ENCODE peak calls at places on chromosome 13, in seven cellular contexts. One of them, this sample, is unnamed.
A peak's percentile ranks its signal among the peaks of the same experiment; 100 is the strongest.

GRCh38 chr13:49812806-49813205 is 20.3 kb upstream of the KPNA3 start:
- DNase-seq in CD8-positive, alpha-beta memory T cell: no peak
- DNase-seq in activated T-helper 1 cell treated with anti-CD3 and anti-CD28 coated beads, Interleukin-12 subunit alpha, Interleukin-12 subunit beta, Interleukin-2, Interleukin-4 antibody, amounts not matched to agents 30 ng/mL and 10 ng/mL and 1 ng/mL, durations not matched to agents 14 hours and 24 hours and 36 hours: no peak
- DNase-seq in stimulated activated CD8-positive, alpha-beta memory T cell treated with anti-CD3 and anti-CD28 coated beads, Interleukin-15, amount 100 ng/mL, for 24 hours: no peak
- DNase-seq in hypothalamus: no peak
- DNase-seq in left ventricle myocardium superior: no peak
- DNase-seq in neural crest cell: no peak
- DNase-seq in this sample: no peak

GRCh38 chr13:32585625-32586021 is 629 bp upstream of the PDS5B start:
- DNase-seq in CD8-positive, alpha-beta memory T cell: no peak
- DNase-seq in activated T-helper 1 cell treated with anti-CD3 and anti-CD28 coated beads, Interleukin-12 subunit alpha, Interleukin-12 subunit beta, Interleukin-2, Interleukin-4 antibody, amounts not matched to agents 30 ng/mL and 10 ng/mL and 1 ng/mL, durations not matched to agents 14 hours and 24 hours and 36 hours: no peak
- DNase-seq in stimulated activated CD8-positive, alpha-beta memory T cell treated with anti-CD3 and anti-CD28 coated beads, Interleukin-15, amount 100 ng/mL, for 24 hours: no peak
- DNase-seq in hypothalamus: no peak
- DNase-seq in left ventricle myocardium superior: no peak
- DNase-seq in neural crest cell: peak; percentile 2
- DNase-seq in this sample: peak; percentile 77

GRCh38 chr13:109998808-109999528 is 212.6 kb upstream of the IRS2 start:
- DNase-seq in CD8-positive, alpha-beta memory T cell: no peak
- DNase-seq in activated T-helper 1 cell treated with anti-CD3 and anti-CD28 coated beads, Interleukin-12 subunit alpha, Interleukin-12 subunit beta, Interleukin-2, Interleukin-4 antibody, amounts not matched to agents 30 ng/mL and 10 ng/mL and 1 ng/mL, durations not matched to agents 14 hours and 24 hours and 36 hours: no peak
- DNase-seq in stimulated activated CD8-positive, alpha-beta memory T cell treated with anti-CD3 and anti-CD28 coated beads, Interleukin-15, amount 100 ng/mL, for 24 hours: no peak
- DNase-seq in hypothalamus: no peak
- DNase-seq in left ventricle myocardium superior: no peak
- DNase-seq in neural crest cell: no peak
- DNase-seq in this sample: no peak

GRCh38 chr13:111095031-111095840 is 19.9 kb upstream of the ARHGEF7 start:
- DNase-seq in CD8-positive, alpha-beta memory T cell: no peak
- DNase-seq in activated T-helper 1 cell treated with anti-CD3 and anti-CD28 coated beads, Interleukin-12 subunit alpha, Interleukin-12 subunit beta, Interleukin-2, Interleukin-4 antibody, amounts not matched to agents 30 ng/mL and 10 ng/mL and 1 ng/mL, durations not matched to agents 14 hours and 24 hours and 36 hours: no peak
- DNase-seq in stimulated activated CD8-positive, alpha-beta memory T cell treated with anti-CD3 and anti-CD28 coated beads, Interleukin-15, amount 100 ng/mL, for 24 hours: no peak
- DNase-seq in hypothalamus: no peak
- DNase-seq in left ventricle myocardium superior: no peak
- DNase-seq in neural crest cell: no peak
- DNase-seq in this sample: no peak

GRCh38 chr13:57030671-57031070 is 110.0 kb upstream of the PRR20A start:
- DNase-seq in CD8-positive, alpha-beta memory T cell: no peak
- DNase-seq in activated T-helper 1 cell treated with anti-CD3 and anti-CD28 coated beads, Interleukin-12 subunit alpha, Interleukin-12 subunit beta, Interleukin-2, Interleukin-4 antibody, amounts not matched to agents 30 ng/mL and 10 ng/mL and 1 ng/mL, durations not matched to agents 14 hours and 24 hours and 36 hours: no peak
- DNase-seq in stimulated activated CD8-positive, alpha-beta memory T cell treated with anti-CD3 and anti-CD28 coated beads, Interleukin-15, amount 100 ng/mL, for 24 hours: no peak
- DNase-seq in hypothalamus: no peak
- DNase-seq in left ventricle myocardium superior: no peak
- DNase-seq in neural crest cell: no peak
- DNase-seq in this sample: peak; percentile 21

GRCh38 chr13:113759525-113760137 is 605 bp downstream of the TMEM255B start:
- DNase-seq in CD8-positive, alpha-beta memory T cell: no peak
- DNase-seq in activated T-helper 1 cell treated with anti-CD3 and anti-CD28 coated beads, Interleukin-12 subunit alpha, Interleukin-12 subunit beta, Interleukin-2, Interleukin-4 antibody, amounts not matched to agents 30 ng/mL and 10 ng/mL and 1 ng/mL, durations not matched to agents 14 hours and 24 hours and 36 hours: no peak
- DNase-seq in stimulated activated CD8-positive, alpha-beta memory T cell treated with anti-CD3 and anti-CD28 coated beads, Interleukin-15, amount 100 ng/mL, for 24 hours: no peak
- DNase-seq in hypothalamus: no peak
- DNase-seq in left ventricle myocardium superior: peak; percentile 49
- DNase-seq in neural crest cell: no peak
- DNase-seq in this sample: peak; percentile 81

GRCh38 chr13:76815344-76815743 is 70.9 kb downstream of the KCTD12 start:
- DNase-seq in CD8-positive, alpha-beta memory T cell: no peak
- DNase-seq in activated T-helper 1 cell treated with anti-CD3 and anti-CD28 coated beads, Interleukin-12 subunit alpha, Interleukin-12 subunit beta, Interleukin-2, Interleukin-4 antibody, amounts not matched to agents 30 ng/mL and 10 ng/mL and 1 ng/mL, durations not matched to agents 14 hours and 24 hours and 36 hours: no peak
- DNase-seq in stimulated activated CD8-positive, alpha-beta memory T cell treated with anti-CD3 and anti-CD28 coated beads, Interleukin-15, amount 100 ng/mL, for 24 hours: no peak
- DNase-seq in hypothalamus: no peak
- DNase-seq in left ventricle myocardium superior: no peak
- DNase-seq in neural crest cell: no peak
- DNase-seq in this sample: no peak

GRCh38 chr13:52450012-52450792 is at the start of gene VPS36:
- DNase-seq in CD8-positive, alpha-beta memory T cell: peak; percentile 92
- DNase-seq in activated T-helper 1 cell treated with anti-CD3 and anti-CD28 coated beads, Interleukin-12 subunit alpha, Interleukin-12 subunit beta, Interleukin-2, Interleukin-4 antibody, amounts not matched to agents 30 ng/mL and 10 ng/mL and 1 ng/mL, durations not matched to agents 14 hours and 24 hours and 36 hours: peak; percentile 93
- DNase-seq in stimulated activated CD8-positive, alpha-beta memory T cell treated with anti-CD3 and anti-CD28 coated beads, Interleukin-15, amount 100 ng/mL, for 24 hours: peak; percentile 97
- DNase-seq in hypothalamus: peak; percentile 88
- DNase-seq in left ventricle myocardium superior: peak; percentile 99
- DNase-seq in neural crest cell: peak; percentile 98
- DNase-seq in this sample: peak; percentile 100

GRCh38 chr13:110706570-110707378 is 858 bp upstream of the CARS2 start:
- DNase-seq in CD8-positive, alpha-beta memory T cell: no peak
- DNase-seq in activated T-helper 1 cell treated with anti-CD3 and anti-CD28 coated beads, Interleukin-12 subunit alpha, Interleukin-12 subunit beta, Interleukin-2, Interleukin-4 antibody, amounts not matched to agents 30 ng/mL and 10 ng/mL and 1 ng/mL, durations not matched to agents 14 hours and 24 hours and 36 hours: no peak
- DNase-seq in stimulated activated CD8-positive, alpha-beta memory T cell treated with anti-CD3 and anti-CD28 coated beads, Interleukin-15, amount 100 ng/mL, for 24 hours: no peak
- DNase-seq in hypothalamus: no peak
- DNase-seq in left ventricle myocardium superior: no peak
- DNase-seq in neural crest cell: no peak
- DNase-seq in this sample: peak; percentile 67

GRCh38 chr13:113774177-113775107 is 15.4 kb downstream of the TMEM255B start:
- DNase-seq in CD8-positive, alpha-beta memory T cell: no peak
- DNase-seq in activated T-helper 1 cell treated with anti-CD3 and anti-CD28 coated beads, Interleukin-12 subunit alpha, Interleukin-12 subunit beta, Interleukin-2, Interleukin-4 antibody, amounts not matched to agents 30 ng/mL and 10 ng/mL and 1 ng/mL, durations not matched to agents 14 hours and 24 hours and 36 hours: no peak
- DNase-seq in stimulated activated CD8-positive, alpha-beta memory T cell treated with anti-CD3 and anti-CD28 coated beads, Interleukin-15, amount 100 ng/mL, for 24 hours: no peak
- DNase-seq in hypothalamus: no peak
- DNase-seq in left ventricle myocardium superior: no peak
- DNase-seq in neural crest cell: no peak
- DNase-seq in this sample: no peak

GRCh38 chr13:101529419-101529818 is 76.9 kb downstream of the ITGBL1 start:
- DNase-seq in CD8-positive, alpha-beta memory T cell: no peak
- DNase-seq in activated T-helper 1 cell treated with anti-CD3 and anti-CD28 coated beads, Interleukin-12 subunit alpha, Interleukin-12 subunit beta, Interleukin-2, Interleukin-4 antibody, amounts not matched to agents 30 ng/mL and 10 ng/mL and 1 ng/mL, durations not matched to agents 14 hours and 24 hours and 36 hours: no peak
- DNase-seq in stimulated activated CD8-positive, alpha-beta memory T cell treated with anti-CD3 and anti-CD28 coated beads, Interleukin-15, amount 100 ng/mL, for 24 hours: no peak
- DNase-seq in hypothalamus: no peak
- DNase-seq in left ventricle myocardium superior: no peak
- DNase-seq in neural crest cell: no peak
- DNase-seq in this sample: no peak

GRCh38 chr13:32246468-32246867 is 68.7 kb downstream of the ZAR1L start:
- DNase-seq in CD8-positive, alpha-beta memory T cell: no peak
- DNase-seq in activated T-helper 1 cell treated with anti-CD3 and anti-CD28 coated beads, Interleukin-12 subunit alpha, Interleukin-12 subunit beta, Interleukin-2, Interleukin-4 antibody, amounts not matched to agents 30 ng/mL and 10 ng/mL and 1 ng/mL, durations not matched to agents 14 hours and 24 hours and 36 hours: no peak
- DNase-seq in stimulated activated CD8-positive, alpha-beta memory T cell treated with anti-CD3 and anti-CD28 coated beads, Interleukin-15, amount 100 ng/mL, for 24 hours: no peak
- DNase-seq in hypothalamus: no peak
- DNase-seq in left ventricle myocardium superior: peak; percentile 41
- DNase-seq in neural crest cell: peak; percentile 49
- DNase-seq in this sample: no peak

GRCh38 chr13:91667486-91667885 is 269.1 kb downstream of the GPC5 start:
- DNase-seq in CD8-positive, alpha-beta memory T cell: no peak
- DNase-seq in activated T-helper 1 cell treated with anti-CD3 and anti-CD28 coated beads, Interleukin-12 subunit alpha, Interleukin-12 subunit beta, Interleukin-2, Interleukin-4 antibody, amounts not matched to agents 30 ng/mL and 10 ng/mL and 1 ng/mL, durations not matched to agents 14 hours and 24 hours and 36 hours: no peak
- DNase-seq in stimulated activated CD8-positive, alpha-beta memory T cell treated with anti-CD3 and anti-CD28 coated beads, Interleukin-15, amount 100 ng/mL, for 24 hours: no peak
- DNase-seq in hypothalamus: no peak
- DNase-seq in left ventricle myocardium superior: no peak
- DNase-seq in neural crest cell: no peak
- DNase-seq in this sample: no peak

GRCh38 chr13:110683203-110683883 is 22.6 kb downstream of the CARS2 start:
- DNase-seq in CD8-positive, alpha-beta memory T cell: no peak
- DNase-seq in activated T-helper 1 cell treated with anti-CD3 and anti-CD28 coated beads, Interleukin-12 subunit alpha, Interleukin-12 subunit beta, Interleukin-2, Interleukin-4 antibody, amounts not matched to agents 30 ng/mL and 10 ng/mL and 1 ng/mL, durations not matched to agents 14 hours and 24 hours and 36 hours: no peak
- DNase-seq in stimulated activated CD8-positive, alpha-beta memory T cell treated with anti-CD3 and anti-CD28 coated beads, Interleukin-15, amount 100 ng/mL, for 24 hours: no peak
- DNase-seq in hypothalamus: no peak
- DNase-seq in left ventricle myocardium superior: no peak
- DNase-seq in neural crest cell: no peak
- DNase-seq in this sample: peak; percentile 21

GRCh38 chr13:20303636-20304035 is 71.5 kb upstream of the GJB6 start:
- DNase-seq in CD8-positive, alpha-beta memory T cell: no peak
- DNase-seq in activated T-helper 1 cell treated with anti-CD3 and anti-CD28 coated beads, Interleukin-12 subunit alpha, Interleukin-12 subunit beta, Interleukin-2, Interleukin-4 antibody, amounts not matched to agents 30 ng/mL and 10 ng/mL and 1 ng/mL, durations not matched to agents 14 hours and 24 hours and 36 hours: no peak
- DNase-seq in stimulated activated CD8-positive, alpha-beta memory T cell treated with anti-CD3 and anti-CD28 coated beads, Interleukin-15, amount 100 ng/mL, for 24 hours: no peak
- DNase-seq in hypothalamus: no peak
- DNase-seq in left ventricle myocardium superior: no peak
- DNase-seq in neural crest cell: no peak
- DNase-seq in this sample: no peak

GRCh38 chr13:60163525-60164471 is at the start of gene DIAPH3:
- DNase-seq in CD8-positive, alpha-beta memory T cell: peak; percentile 89
- DNase-seq in activated T-helper 1 cell treated with anti-CD3 and anti-CD28 coated beads, Interleukin-12 subunit alpha, Interleukin-12 subunit beta, Interleukin-2, Interleukin-4 antibody, amounts not matched to agents 30 ng/mL and 10 ng/mL and 1 ng/mL, durations not matched to agents 14 hours and 24 hours and 36 hours: peak; percentile 93
- DNase-seq in stimulated activated CD8-positive, alpha-beta memory T cell treated with anti-CD3 and anti-CD28 coated beads, Interleukin-15, amount 100 ng/mL, for 24 hours: peak; percentile 84
- DNase-seq in hypothalamus: peak; percentile 95
- DNase-seq in left ventricle myocardium superior: peak; percentile 98
- DNase-seq in neural crest cell: peak; percentile 96
- DNase-seq in this sample: peak; percentile 97

GRCh38 chr13:112448621-112449544 is 72.7 kb downstream of the SPACA7 start:
- DNase-seq in CD8-positive, alpha-beta memory T cell: no peak
- DNase-seq in activated T-helper 1 cell treated with anti-CD3 and anti-CD28 coated beads, Interleukin-12 subunit alpha, Interleukin-12 subunit beta, Interleukin-2, Interleukin-4 antibody, amounts not matched to agents 30 ng/mL and 10 ng/mL and 1 ng/mL, durations not matched to agents 14 hours and 24 hours and 36 hours: no peak
- DNase-seq in stimulated activated CD8-positive, alpha-beta memory T cell treated with anti-CD3 and anti-CD28 coated beads, Interleukin-15, amount 100 ng/mL, for 24 hours: no peak
- DNase-seq in hypothalamus: no peak
- DNase-seq in left ventricle myocardium superior: no peak
- DNase-seq in neural crest cell: no peak
- DNase-seq in this sample: peak; percentile 60

GRCh38 chr13:51412431-51412830 is 40.4 kb downstream of the INTS6 start:
- DNase-seq in CD8-positive, alpha-beta memory T cell: no peak
- DNase-seq in activated T-helper 1 cell treated with anti-CD3 and anti-CD28 coated beads, Interleukin-12 subunit alpha, Interleukin-12 subunit beta, Interleukin-2, Interleukin-4 antibody, amounts not matched to agents 30 ng/mL and 10 ng/mL and 1 ng/mL, durations not matched to agents 14 hours and 24 hours and 36 hours: no peak
- DNase-seq in stimulated activated CD8-positive, alpha-beta memory T cell treated with anti-CD3 and anti-CD28 coated beads, Interleukin-15, amount 100 ng/mL, for 24 hours: no peak
- DNase-seq in hypothalamus: no peak
- DNase-seq in left ventricle myocardium superior: no peak
- DNase-seq in neural crest cell: no peak
- DNase-seq in this sample: no peak

GRCh38 chr13:30829145-30829544 is 76.9 kb upstream of the MEDAG start:
- DNase-seq in CD8-positive, alpha-beta memory T cell: no peak
- DNase-seq in activated T-helper 1 cell treated with anti-CD3 and anti-CD28 coated beads, Interleukin-12 subunit alpha, Interleukin-12 subunit beta, Interleukin-2, Interleukin-4 antibody, amounts not matched to agents 30 ng/mL and 10 ng/mL and 1 ng/mL, durations not matched to agents 14 hours and 24 hours and 36 hours: no peak
- DNase-seq in stimulated activated CD8-positive, alpha-beta memory T cell treated with anti-CD3 and anti-CD28 coated beads, Interleukin-15, amount 100 ng/mL, for 24 hours: no peak
- DNase-seq in hypothalamus: no peak
- DNase-seq in left ventricle myocardium superior: no peak
- DNase-seq in neural crest cell: no peak
- DNase-seq in this sample: no peak

GRCh38 chr13:47397739-47398138 is 500.9 kb upstream of the HTR2A start:
- DNase-seq in CD8-positive, alpha-beta memory T cell: no peak
- DNase-seq in activated T-helper 1 cell treated with anti-CD3 and anti-CD28 coated beads, Interleukin-12 subunit alpha, Interleukin-12 subunit beta, Interleukin-2, Interleukin-4 antibody, amounts not matched to agents 30 ng/mL and 10 ng/mL and 1 ng/mL, durations not matched to agents 14 hours and 24 hours and 36 hours: no peak
- DNase-seq in stimulated activated CD8-positive, alpha-beta memory T cell treated with anti-CD3 and anti-CD28 coated beads, Interleukin-15, amount 100 ng/mL, for 24 hours: no peak
- DNase-seq in hypothalamus: no peak
- DNase-seq in left ventricle myocardium superior: no peak
- DNase-seq in neural crest cell: no peak
- DNase-seq in this sample: no peak

GRCh38 chr13:63731896-63732295 is 2316.2 kb upstream of the PCDH20 start:
- DNase-seq in CD8-positive, alpha-beta memory T cell: no peak
- DNase-seq in activated T-helper 1 cell treated with anti-CD3 and anti-CD28 coated beads, Interleukin-12 subunit alpha, Interleukin-12 subunit beta, Interleukin-2, Interleukin-4 antibody, amounts not matched to agents 30 ng/mL and 10 ng/mL and 1 ng/mL, durations not matched to agents 14 hours and 24 hours and 36 hours: no peak
- DNase-seq in stimulated activated CD8-positive, alpha-beta memory T cell treated with anti-CD3 and anti-CD28 coated beads, Interleukin-15, amount 100 ng/mL, for 24 hours: no peak
- DNase-seq in hypothalamus: no peak
- DNase-seq in left ventricle myocardium superior: no peak
- DNase-seq in neural crest cell: no peak
- DNase-seq in this sample: no peak

GRCh38 chr13:42544246-42544915 is 29.6 kb upstream of the TNFSF11 start:
- DNase-seq in CD8-positive, alpha-beta memory T cell: no peak
- DNase-seq in activated T-helper 1 cell treated with anti-CD3 and anti-CD28 coated beads, Interleukin-12 subunit alpha, Interleukin-12 subunit beta, Interleukin-2, Interleukin-4 antibody, amounts not matched to agents 30 ng/mL and 10 ng/mL and 1 ng/mL, durations not matched to agents 14 hours and 24 hours and 36 hours: no peak
- DNase-seq in stimulated activated CD8-positive, alpha-beta memory T cell treated with anti-CD3 and anti-CD28 coated beads, Interleukin-15, amount 100 ng/mL, for 24 hours: no peak
- DNase-seq in hypothalamus: no peak
- DNase-seq in left ventricle myocardium superior: no peak
- DNase-seq in neural crest cell: no peak
- DNase-seq in this sample: no peak

GRCh38 chr13:45446181-45446580 is 18.6 kb upstream of the COG3 start:
- DNase-seq in CD8-positive, alpha-beta memory T cell: no peak
- DNase-seq in activated T-helper 1 cell treated with anti-CD3 and anti-CD28 coated beads, Interleukin-12 subunit alpha, Interleukin-12 subunit beta, Interleukin-2, Interleukin-4 antibody, amounts not matched to agents 30 ng/mL and 10 ng/mL and 1 ng/mL, durations not matched to agents 14 hours and 24 hours and 36 hours: no peak
- DNase-seq in stimulated activated CD8-positive, alpha-beta memory T cell treated with anti-CD3 and anti-CD28 coated beads, Interleukin-15, amount 100 ng/mL, for 24 hours: no peak
- DNase-seq in hypothalamus: no peak
- DNase-seq in left ventricle myocardium superior: no peak
- DNase-seq in neural crest cell: no peak
- DNase-seq in this sample: no peak